ENCODE peak calls at places on chromosomes 3 and 15, in four cellular contexts. One of them, this sample, is unnamed.

GRCh38 chr15:91165850-91166249 is 65.8 kb downstream of the SV2B start:
- DNase-seq in lower lobe of right lung: no peak
- DNase-seq in fibroblast of villous mesenchyme: no peak
- DNase-seq in left ventricle myocardium inferior: no peak
- DNase-seq in this sample: no peak

GRCh38 chr15:41695750-41696436 is 35.7 kb downstream of the MGA start:
- DNase-seq in lower lobe of right lung: no peak
- DNase-seq in fibroblast of villous mesenchyme: peak; percentile 80
- DNase-seq in left ventricle myocardium inferior: no peak
- DNase-seq in this sample: peak; percentile 60

GRCh38 chr15:64112077-64112772 is 16.4 kb downstream of the SNX1 start:
- DNase-seq in lower lobe of right lung: no peak
- DNase-seq in fibroblast of villous mesenchyme: no peak
- DNase-seq in left ventricle myocardium inferior: no peak
- DNase-seq in this sample: no peak

GRCh38 chr3:5194801-5195509 is 7.4 kb downstream of the EDEM1 start:
- DNase-seq in lower lobe of right lung: no peak
- DNase-seq in fibroblast of villous mesenchyme: peak; percentile 96
- DNase-seq in left ventricle myocardium inferior: no peak
- DNase-seq in this sample: peak; percentile 87

GRCh38 chr3:35042210-35042960 is 596.9 kb upstream of the ARPP21 start:
- DNase-seq in lower lobe of right lung: no peak
- DNase-seq in fibroblast of villous mesenchyme: no peak
- DNase-seq in left ventricle myocardium inferior: no peak
- DNase-seq in this sample: no peak

GRCh38 chr3:130515755-130516154 is 1.2 kb upstream of the COL6A6 start:
- DNase-seq in lower lobe of right lung: no peak
- DNase-seq in fibroblast of villous mesenchyme: no peak
- DNase-seq in left ventricle myocardium inferior: no peak
- DNase-seq in this sample: no peak

GRCh38 chr3:16148783-16149182 is 25.7 kb upstream of the GALNT15 start:
- DNase-seq in lower lobe of right lung: no peak
- DNase-seq in fibroblast of villous mesenchyme: peak; percentile 98
- DNase-seq in left ventricle myocardium inferior: peak; percentile 58
- DNase-seq in this sample: peak; percentile 99

GRCh38 chr3:17195192-17195611 is 310.4 kb downstream of the PLCL2 start:
- DNase-seq in lower lobe of right lung: no peak
- DNase-seq in fibroblast of villous mesenchyme: peak; percentile 47
- DNase-seq in left ventricle myocardium inferior: no peak
- DNase-seq in this sample: peak; percentile 67

GRCh38 chr3:194035406-194036138 is 100.4 kb upstream of the HES1 start:
- DNase-seq in lower lobe of right lung: no peak
- DNase-seq in fibroblast of villous mesenchyme: no peak
- DNase-seq in left ventricle myocardium inferior: no peak
- DNase-seq in this sample: no peak

GRCh38 chr3:11335056-11335608 is 62.9 kb downstream of the ATG7 start:
- DNase-seq in lower lobe of right lung: no peak
- DNase-seq in fibroblast of villous mesenchyme: peak; percentile 81
- DNase-seq in left ventricle myocardium inferior: no peak
- DNase-seq in this sample: peak; percentile 86

GRCh38 chr3:184227481-184227935 is 1.9 kb upstream of the VWA5B2 start:
- DNase-seq in lower lobe of right lung: no peak
- DNase-seq in fibroblast of villous mesenchyme: peak; percentile 28
- DNase-seq in left ventricle myocardium inferior: no peak
- DNase-seq in this sample: peak; percentile 40

GRCh38 chr3:158742861-158743260 is 10.6 kb upstream of the RARRES1 start:
- DNase-seq in lower lobe of right lung: no peak
- DNase-seq in fibroblast of villous mesenchyme: no peak
- DNase-seq in left ventricle myocardium inferior: no peak
- DNase-seq in this sample: peak; percentile 31

GRCh38 chr15:99306694-99307338 is 55.5 kb downstream of the LRRC28 start:
- DNase-seq in lower lobe of right lung: no peak
- DNase-seq in fibroblast of villous mesenchyme: no peak
- DNase-seq in left ventricle myocardium inferior: no peak
- DNase-seq in this sample: no peak

GRCh38 chr3:39637807-39638206 is 170.3 kb downstream of the MOBP start:
- DNase-seq in lower lobe of right lung: no peak
- DNase-seq in fibroblast of villous mesenchyme: peak; percentile 6
- DNase-seq in left ventricle myocardium inferior: no peak
- DNase-seq in this sample: peak; percentile 66

GRCh38 chr3:23664459-23664858 is 141.3 kb upstream of the UBE2E1 start:
- DNase-seq in lower lobe of right lung: no peak
- DNase-seq in fibroblast of villous mesenchyme: peak; percentile 68
- DNase-seq in left ventricle myocardium inferior: no peak
- DNase-seq in this sample: no peak

GRCh38 chr3:50600141-50600753 is 11.3 kb downstream of the CISH start:
- DNase-seq in lower lobe of right lung: no peak
- DNase-seq in fibroblast of villous mesenchyme: no peak
- DNase-seq in left ventricle myocardium inferior: no peak
- DNase-seq in this sample: no peak

GRCh38 chr3:61414456-61414855 is 146.9 kb upstream of the PTPRG start:
- DNase-seq in lower lobe of right lung: no peak
- DNase-seq in fibroblast of villous mesenchyme: no peak
- DNase-seq in left ventricle myocardium inferior: no peak
- DNase-seq in this sample: no peak

GRCh38 chr3:37862712-37863551 is 1.3 kb downstream of the CTDSPL start:
- DNase-seq in lower lobe of right lung: no peak
- DNase-seq in fibroblast of villous mesenchyme: peak; percentile 41
- DNase-seq in left ventricle myocardium inferior: no peak
- DNase-seq in this sample: peak; percentile 63

GRCh38 chr3:174197416-174197815 is 661.7 kb upstream of the NAALADL2 start:
- DNase-seq in lower lobe of right lung: no peak
- DNase-seq in fibroblast of villous mesenchyme: no peak
- DNase-seq in left ventricle myocardium inferior: no peak
- DNase-seq in this sample: no peak

GRCh38 chr3:146577662-146578061 is 27.5 kb downstream of the PLSCR5 start:
- DNase-seq in lower lobe of right lung: no peak
- DNase-seq in fibroblast of villous mesenchyme: peak; percentile 71
- DNase-seq in left ventricle myocardium inferior: no peak
- DNase-seq in this sample: peak; percentile 84

GRCh38 chr3:45664558-45664957 is 24.6 kb upstream of the SACM1L start:
- DNase-seq in lower lobe of right lung: peak; percentile 56
- DNase-seq in fibroblast of villous mesenchyme: peak; percentile 50
- DNase-seq in left ventricle myocardium inferior: no peak
- DNase-seq in this sample: no peak

GRCh38 chr3:37256447-37256846 is 82.1 kb upstream of the LRRFIP2 start:
- DNase-seq in lower lobe of right lung: no peak
- DNase-seq in fibroblast of villous mesenchyme: no peak
- DNase-seq in left ventricle myocardium inferior: no peak
- DNase-seq in this sample: no peak

GRCh38 chr3:14289590-14290453 is 111.2 kb downstream of the LSM3 start:
- DNase-seq in lower lobe of right lung: no peak
- DNase-seq in fibroblast of villous mesenchyme: peak; percentile 89
- DNase-seq in left ventricle myocardium inferior: no peak
- DNase-seq in this sample: peak; percentile 89

GRCh38 chr3:42735609-42736008 is 33.0 kb upstream of the HHATL start:
- DNase-seq in lower lobe of right lung: no peak
- DNase-seq in fibroblast of villous mesenchyme: no peak
- DNase-seq in left ventricle myocardium inferior: no peak
- DNase-seq in this sample: no peak

GRCh38 chr15:95626501-95627361 is 703.8 kb upstream of the NR2F2 start:
- DNase-seq in lower lobe of right lung: no peak
- DNase-seq in fibroblast of villous mesenchyme: no peak
- DNase-seq in left ventricle myocardium inferior: peak; percentile 22
- DNase-seq in this sample: no peak

GRCh38 chr3:47961815-47962606 is 54.2 kb downstream of the MAP4 start:
- DNase-seq in lower lobe of right lung: no peak
- DNase-seq in fibroblast of villous mesenchyme: peak; percentile 51
- DNase-seq in left ventricle myocardium inferior: no peak
- DNase-seq in this sample: peak; percentile 34

GRCh38 chr15:60655252-60655651 is 176.3 kb upstream of the ICE2 start:
- DNase-seq in lower lobe of right lung: no peak
- DNase-seq in fibroblast of villous mesenchyme: no peak
- DNase-seq in left ventricle myocardium inferior: no peak
- DNase-seq in this sample: no peak

GRCh38 chr15:60651734-60652141 is 172.8 kb upstream of the ICE2 start:
- DNase-seq in lower lobe of right lung: no peak
- DNase-seq in fibroblast of villous mesenchyme: no peak
- DNase-seq in left ventricle myocardium inferior: no peak
- DNase-seq in this sample: no peak

GRCh38 chr15:60652245-60652644 is 173.3 kb upstream of the ICE2 start:
- DNase-seq in lower lobe of right lung: no peak
- DNase-seq in fibroblast of villous mesenchyme: no peak
- DNase-seq in left ventricle myocardium inferior: no peak
- DNase-seq in this sample: no peak

GRCh38 chr15:60651155-60651554 is 172.2 kb upstream of the ICE2 start:
- DNase-seq in lower lobe of right lung: no peak
- DNase-seq in fibroblast of villous mesenchyme: peak; percentile 11
- DNase-seq in left ventricle myocardium inferior: no peak
- DNase-seq in this sample: no peak

GRCh38 chr15:60652870-60653269 is 173.9 kb upstream of the ICE2 start:
- DNase-seq in lower lobe of right lung: no peak
- DNase-seq in fibroblast of villous mesenchyme: no peak
- DNase-seq in left ventricle myocardium inferior: no peak
- DNase-seq in this sample: no peak
- H3K4me3 ChIP-seq in lower lobe of right lung: no peak overlapping the region
- H3K4me3 ChIP-seq in fibroblast of villous mesenchyme: no peak overlapping the region
- H3K4me3 ChIP-seq in left ventricle myocardium inferior: no peak overlapping the region
- H3K4me3 ChIP-seq in this sample: no peak overlapping the region

DNA sequence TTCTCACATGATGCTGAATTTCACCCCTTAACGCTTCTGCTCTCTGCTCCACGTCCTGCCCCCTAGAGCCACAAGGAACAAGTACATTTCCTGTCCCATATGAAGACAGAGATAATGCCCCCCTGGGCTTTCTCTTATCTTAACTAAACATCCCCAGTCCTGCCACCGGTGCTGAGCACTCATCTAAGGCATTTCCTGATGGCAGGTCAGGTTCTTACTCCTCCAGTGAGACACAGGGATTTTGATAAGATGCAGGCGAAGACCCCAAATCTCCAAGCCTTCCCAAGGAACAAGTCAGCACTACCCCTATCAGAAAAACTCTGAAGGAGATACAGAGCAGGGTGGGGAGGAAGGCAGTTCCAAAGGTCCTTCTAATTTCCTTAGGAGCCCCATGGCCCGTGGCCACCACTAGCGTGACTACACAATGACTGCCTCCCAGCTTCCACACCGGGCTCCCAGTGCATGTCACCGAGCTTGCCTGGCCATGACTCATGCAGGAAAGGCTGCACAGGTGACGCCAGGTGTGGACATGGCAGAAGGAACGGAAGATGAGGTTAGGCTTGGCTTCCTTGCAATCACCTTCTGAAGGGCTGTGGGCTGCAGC is 152.9 kb downstream of the XXYLT1 start:
- DNase-seq in lower lobe of right lung: no peak
- DNase-seq in fibroblast of villous mesenchyme: peak; percentile 14
- DNase-seq in left ventricle myocardium inferior: no peak
- DNase-seq in this sample: peak; percentile 44
- TF ChIP-seq CTCF in lower lobe of right lung: peak; percentile 23
- TF ChIP-seq CTCF in fibroblast of villous mesenchyme: peak; percentile 29
- TF ChIP-seq CTCF in left ventricle myocardium inferior: peak; percentile 39
- TF ChIP-seq CTCF in this sample: peak; percentile 37

DNA sequence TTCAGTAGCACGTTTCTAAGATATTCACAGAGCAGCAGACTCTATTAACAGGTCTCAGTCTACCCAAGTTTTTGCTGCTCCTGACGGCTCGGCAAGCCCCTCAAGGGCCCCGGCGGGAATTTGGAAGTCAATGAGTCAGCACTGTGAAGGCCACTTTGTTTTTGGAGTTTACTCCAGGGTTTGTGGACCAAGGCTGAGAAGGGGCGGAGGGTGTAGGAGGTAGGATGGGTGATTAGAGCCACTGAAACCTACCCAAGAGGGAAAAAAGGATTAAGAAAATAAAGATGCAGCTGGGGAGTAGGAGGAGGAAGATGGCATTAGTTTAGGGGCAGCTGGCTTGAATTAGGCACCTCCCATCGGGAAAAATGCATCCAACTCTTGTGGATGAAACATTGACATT is 87.6 kb downstream of the BDH1 start:
- DNase-seq in lower lobe of right lung: no peak
- DNase-seq in fibroblast of villous mesenchyme: no peak
- DNase-seq in left ventricle myocardium inferior: no peak
- DNase-seq in this sample: no peak
- H3K4me3 ChIP-seq in lower lobe of right lung: no peak overlapping the region
- H3K4me3 ChIP-seq in fibroblast of villous mesenchyme: no peak overlapping the region
- H3K4me3 ChIP-seq in left ventricle myocardium inferior: no peak overlapping the region
- H3K4me3 ChIP-seq in this sample: no peak overlapping the region

GRCh38 chr15:78872155-78872971 is at the start of gene MORF4L1:
- DNase-seq in lower lobe of right lung: peak; percentile 98
- DNase-seq in fibroblast of villous mesenchyme: peak; percentile 97
- DNase-seq in left ventricle myocardium inferior: peak; percentile 97
- DNase-seq in this sample: peak; percentile 93

GRCh38 chr15:78878356-78878755 is 5.7 kb downstream of the MORF4L1 start:
- DNase-seq in lower lobe of right lung: no peak
- DNase-seq in fibroblast of villous mesenchyme: peak; percentile 54
- DNase-seq in left ventricle myocardium inferior: no peak
- DNase-seq in this sample: peak; percentile 32

GRCh38 chr15:78872972-78873795 is 494 bp downstream of the MORF4L1 start:
- DNase-seq in lower lobe of right lung: peak; percentile 89
- DNase-seq in fibroblast of villous mesenchyme: peak; percentile 93
- DNase-seq in left ventricle myocardium inferior: peak; percentile 85
- DNase-seq in this sample: peak; percentile 91

GRCh38 chr15:78875107-78875914 is 2.6 kb downstream of the MORF4L1 start:
- DNase-seq in lower lobe of right lung: no peak
- DNase-seq in fibroblast of villous mesenchyme: no peak
- DNase-seq in left ventricle myocardium inferior: no peak
- DNase-seq in this sample: no peak

DNA sequence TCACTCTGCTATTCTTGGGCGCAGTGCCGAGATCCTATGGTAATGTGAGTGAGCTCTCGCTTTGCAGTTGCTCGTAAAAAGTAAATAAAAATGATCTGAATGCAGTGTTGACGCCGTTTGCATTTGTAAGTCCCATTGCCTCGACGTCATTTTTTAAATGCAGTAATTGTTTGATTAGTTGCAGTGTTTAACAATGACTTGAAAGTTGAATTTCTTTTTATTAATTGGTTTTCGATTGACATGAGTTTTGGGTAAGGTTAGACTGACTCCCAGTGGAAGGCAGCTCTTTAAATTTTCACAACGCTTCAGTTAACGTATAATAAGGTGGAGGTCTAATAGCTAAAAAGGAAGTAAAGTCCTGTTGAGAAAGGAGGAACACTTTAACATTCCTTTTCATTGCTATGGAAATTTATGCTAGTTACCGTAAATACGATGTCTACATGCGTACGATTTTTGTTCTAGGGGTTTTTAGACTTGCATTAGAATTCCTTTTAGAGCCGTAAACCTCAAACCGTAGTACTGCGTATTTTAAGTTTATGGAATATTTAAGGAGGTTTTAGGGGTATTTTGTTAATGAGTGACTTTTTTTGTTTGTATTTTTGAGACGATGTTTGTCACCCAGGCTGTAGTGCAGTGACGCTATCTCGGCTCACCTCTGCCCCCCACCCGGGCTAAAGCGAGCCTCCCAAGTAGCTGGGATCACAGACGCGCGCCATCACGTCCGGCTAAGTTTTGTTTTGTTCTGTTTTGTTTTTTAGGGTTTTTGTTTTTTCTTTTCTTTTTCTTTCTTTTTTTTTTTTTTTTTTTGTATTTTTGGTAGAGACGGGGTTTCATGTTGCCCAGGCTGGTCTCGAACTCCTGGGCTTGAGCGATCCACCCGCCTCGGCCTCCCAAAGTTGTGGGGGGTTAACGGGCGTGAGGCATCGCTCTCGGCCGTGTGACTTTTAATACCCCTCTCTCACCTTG is 1.4 kb downstream of the MORF4L1 start:
- DNase-seq in lower lobe of right lung: no peak
- DNase-seq in fibroblast of villous mesenchyme: peak; percentile 52
- DNase-seq in left ventricle myocardium inferior: no peak
- DNase-seq in this sample: peak; percentile 39
- TF ChIP-seq CTCF in lower lobe of right lung: no peak
- TF ChIP-seq CTCF in fibroblast of villous mesenchyme: no peak
- TF ChIP-seq CTCF in left ventricle myocardium inferior: no peak
- TF ChIP-seq CTCF in this sample: no peak

GRCh38 chr3:120477826-120478225 is 27.0 kb upstream of the FSTL1 start:
- DNase-seq in lower lobe of right lung: no peak
- DNase-seq in fibroblast of villous mesenchyme: no peak
- DNase-seq in left ventricle myocardium inferior: no peak
- DNase-seq in this sample: no peak
- H3K4me3 ChIP-seq in lower lobe of right lung: no peak overlapping the region
- H3K4me3 ChIP-seq in fibroblast of villous mesenchyme: no peak overlapping the region
- H3K4me3 ChIP-seq in left ventricle myocardium inferior: no peak overlapping the region
- H3K4me3 ChIP-seq in this sample: no peak overlapping the region

This sample was measured in cardiac fibroblast.